ENCODE peak calls at places on chromosomes 5 and 9, in five cellular contexts. V, D, Z, U and Y are unnamed samples.

GRCh38 chr5:151047814-151048425 is 27.5 kb downstream of the GPX3 start:
- DNase-seq in V (no peak), D (no peak), Z (no peak), U (peak), Y (no peak)

GRCh38 chr5:32504923-32505596 is 60.5 kb upstream of the ZFR start:
- DNase-seq in V (peak), D (peak), Z (no peak), U (peak), Y (no peak)

GRCh38 chr5:34717426-34718327 is 61.5 kb downstream of the RAI14 start:
- DNase-seq in V (peak), D (no peak), Z (no peak), U (peak), Y (no peak)

GRCh38 chr5:132830436-132831094 is at the start of gene SHROOM1:
- DNase-seq in V (no peak), D (peak), Z (peak), U (peak), Y (no peak)

GRCh38 chr9:104969116-104969515 is 41.2 kb upstream of the ABCA1 start:
- DNase-seq in V (no peak), D (peak), Z (no peak), U (no peak), Y (no peak)

GRCh38 chr5:99032234-99033013 is 103.6 kb upstream of the CHD1 start:
- DNase-seq in V (peak), D (peak), Z (peak), U (peak), Y (no peak)

GRCh38 chr9:72524820-72525539 is 3.6 kb downstream of the TMC1 start:
- DNase-seq in V (peak), D (no peak), Z (no peak), U (peak), Y (no peak)

GRCh38 chr9:105425817-105426433 is 21.9 kb upstream of the FSD1L start:
- DNase-seq in V (no peak), D (no peak), Z (no peak), U (peak), Y (no peak)

GRCh38 chr9:19101203-19101602 is 1.5 kb downstream of the HAUS6 start:
- DNase-seq in V (no peak), D (no peak), Z (no peak), U (no peak), Y (no peak)

DNA sequence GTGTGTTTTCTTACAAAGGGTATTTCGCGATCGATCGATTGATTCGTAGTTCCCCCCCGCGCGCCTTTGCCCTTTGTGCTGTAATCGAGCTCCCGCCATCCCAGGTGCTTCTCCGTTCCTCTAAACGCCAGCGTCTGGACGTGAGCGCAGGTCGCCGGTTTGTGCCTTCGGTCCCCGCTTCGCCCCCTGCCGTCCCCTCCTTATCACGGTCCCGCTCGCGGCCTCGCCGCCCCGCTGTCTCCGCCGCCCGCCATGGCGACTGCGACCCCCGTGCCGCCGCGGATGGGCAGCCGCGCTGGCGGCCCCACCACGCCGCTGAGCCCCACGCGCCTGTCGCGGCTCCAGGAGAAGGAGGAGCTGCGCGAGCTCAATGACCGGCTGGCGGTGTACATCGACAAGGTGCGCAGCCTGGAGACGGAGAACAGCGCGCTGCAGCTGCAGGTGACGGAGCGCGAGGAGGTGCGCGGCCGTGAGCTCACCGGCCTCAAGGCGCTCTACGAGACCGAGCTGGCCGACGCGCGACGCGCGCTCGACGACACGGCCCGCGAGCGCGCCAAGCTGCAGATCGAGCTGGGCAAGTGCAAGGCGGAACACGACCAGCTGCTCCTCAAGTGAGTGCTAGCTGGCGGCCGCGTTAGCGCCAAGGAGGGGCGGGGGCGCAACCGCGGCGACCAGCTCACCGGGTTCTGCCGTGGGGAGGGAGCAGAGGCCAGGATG is 479 bp downstream of the LMNB1 start:
- DNase-seq in V (no peak), D (peak), Z (peak), U (peak), Y (no peak)
- TF ChIP-seq CTCF in V (peak), D (peak), Z (no peak), U (no peak), Y (no peak)

GRCh38 chr5:115594343-115595047 is 7.8 kb downstream of the TICAM2 start:
- DNase-seq in V (no peak), D (no peak), Z (no peak), U (peak), Y (no peak)
- H3K4me3 ChIP-seq in V (no peak), D (no peak), Z (no peak), U (no peak), Y (no peak)

GRCh38 chr5:177334155-177334551 is 17.3 kb downstream of the LMAN2 start:
- DNase-seq in V (no peak), D (no peak), Z (no peak), U (no peak), Y (no peak)

GRCh38 chr5:177335043-177335700 is 16.3 kb downstream of the LMAN2 start:
- DNase-seq in V (no peak), D (no peak), Z (no peak), U (no peak), Y (no peak)

GRCh38 chr5:177336603-177337494 is 14.6 kb downstream of the LMAN2 start:
- DNase-seq in V (no peak), D (no peak), Z (no peak), U (no peak), Y (no peak)

GRCh38 chr5:177335701-177336065 is 15.8 kb downstream of the LMAN2 start:
- DNase-seq in V (no peak), D (no peak), Z (no peak), U (no peak), Y (no peak)

DNA sequence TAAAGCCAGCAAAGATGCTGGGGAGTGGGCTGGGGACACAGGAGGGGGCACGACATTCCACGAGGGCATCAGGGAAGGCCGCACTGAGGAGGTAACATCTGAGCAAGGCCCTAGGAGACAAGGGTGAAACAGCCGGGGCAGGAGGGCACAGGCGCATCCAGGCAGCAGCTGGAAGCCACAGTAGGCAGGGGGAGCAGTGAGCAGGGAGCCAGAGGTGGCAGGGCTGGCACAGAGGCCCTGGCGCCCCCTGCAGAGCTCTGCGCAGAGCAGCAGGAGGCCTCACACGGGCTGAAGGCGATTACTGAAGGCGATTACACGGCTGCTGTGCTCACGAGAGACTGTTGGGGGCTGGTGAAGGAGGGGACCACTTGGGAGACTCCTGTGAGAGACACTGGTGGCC is 15.4 kb downstream of the LMAN2 start:
- DNase-seq in V (no peak), D (no peak), Z (no peak), U (peak), Y (no peak)
- TF ChIP-seq CTCF in V (peak), D (no peak), Z (no peak), U (peak), Y (no peak)

GRCh38 chr5:759111-759741 is 25.3 kb downstream of the ZDHHC11B start:
- DNase-seq in V (no peak), D (peak), Z (peak), U (peak), Y (no peak)
- H3K4me3 ChIP-seq in V (no peak), D (peak), Z (no peak), U (no peak), Y (peak)

GRCh38 chr5:134026521-134027202 is 21.9 kb upstream of the VDAC1 start:
- DNase-seq in V (peak), D (no peak), Z (no peak), U (peak), Y (no peak)
- TF ChIP-seq CTCF in V (peak), D (peak), Z (no peak), U (peak), Y (no peak)

GRCh38 chr5:179120951-179121666 is 60.9 kb downstream of the ZNF354C start:
- DNase-seq in V (no peak), D (no peak), Z (peak), U (no peak), Y (peak)
- H3K4me3 ChIP-seq in V (no peak), D (no peak), Z (no peak), U (no peak), Y (no peak)

GRCh38 chr5:82347213-82347947 is 69.2 kb upstream of the RPS23 start:
- DNase-seq in V (no peak), D (peak), Z (no peak), U (peak), Y (no peak)
- TF ChIP-seq CTCF in V (no peak), D (no peak), Z (no peak), U (no peak), Y (no peak)

GRCh38 chr9:113369583-113370140 is 7.1 kb downstream of the HDHD3 start:
- DNase-seq in V (no peak), D (no peak), Z (no peak), U (no peak), Y (no peak)
- H3K4me3 ChIP-seq in V (no peak), D (no peak), Z (no peak), U (no peak), Y (no peak)

DNA sequence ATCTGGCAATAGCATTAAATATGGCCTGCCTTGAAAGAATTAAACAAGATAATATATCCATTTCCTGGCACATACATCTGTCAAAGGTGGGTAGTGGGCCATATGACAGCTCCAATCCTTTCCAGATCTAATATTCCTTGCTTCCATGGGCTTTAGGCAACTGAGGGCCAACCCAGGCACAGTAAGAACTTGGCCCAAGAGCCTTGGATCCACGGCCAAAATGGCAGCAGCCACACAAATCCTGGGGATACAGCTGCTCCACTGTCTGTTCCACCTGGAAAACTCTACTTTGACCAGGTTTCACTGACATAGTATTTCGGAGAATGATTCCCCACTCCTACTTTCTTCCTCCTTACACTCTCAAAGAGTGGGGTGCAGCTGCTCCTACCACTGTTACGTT is 13.3 kb downstream of the HAVCR1 start:
- DNase-seq in V (no peak), D (no peak), Z (no peak), U (no peak), Y (no peak)
- TF ChIP-seq CTCF in V (no peak), D (no peak), Z (no peak), U (no peak), Y (no peak)

DNA sequence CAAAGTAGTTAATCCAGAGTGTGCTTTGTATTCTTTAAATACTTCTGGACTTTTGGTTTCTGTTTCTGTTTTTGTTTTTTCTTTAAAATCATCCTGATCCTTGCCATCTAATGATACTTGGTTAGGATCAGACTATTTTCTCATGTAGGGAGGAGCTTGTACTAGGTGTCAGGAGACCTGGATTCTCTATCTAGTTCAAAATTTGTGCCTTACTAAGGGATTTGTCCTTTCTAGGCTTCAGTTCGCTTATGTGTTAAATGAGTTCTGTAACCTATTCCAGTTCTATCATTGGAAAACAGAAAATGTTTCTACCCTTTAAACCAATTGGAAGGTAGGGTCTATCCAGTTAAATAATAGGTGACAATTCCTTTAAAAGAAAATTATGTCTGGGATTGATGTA is 3.3 kb upstream of the MEF2C start:
- DNase-seq in V (no peak), D (no peak), Z (no peak), U (peak), Y (no peak)
- H3K4me3 ChIP-seq in V (no peak), D (peak), Z (no peak), U (peak), Y (peak)